ENCODE peak calls at places on chromosomes 5 and 9, in four cellular contexts. E is HepG2, F is H1, J is K562. C is an unnamed sample.

GRCh38 chr5:126354012-126354856 is 69.0 kb upstream of the GRAMD2B start:
- DNase-seq in E (peak; percentile 58), J (peak; percentile 58), F (no peak), C (peak; percentile 38)

GRCh38 chr5:95962785-95963184 is 1.1 kb upstream of the ELL2 start:
- DNase-seq in E (peak; percentile 77), F (no peak), J (peak; percentile 47), C (no peak)

GRCh38 chr9:89813482-89813881 is 208.7 kb downstream of the GADD45G start:
- DNase-seq in E (no peak), F (peak; percentile 20), J (no peak), C (no peak)

GRCh38 chr9:86765736-86766410 is 181.4 kb downstream of the GAS1 start:
- DNase-seq in J (no peak), E (no peak), F (no peak), C (no peak)

GRCh38 chr9:13279284-13280162 is at the start of gene MPDZ:
- DNase-seq in F (peak; percentile 79), E (peak; percentile 31), J (peak; percentile 67), C (no peak)

GRCh38 chr5:36722913-36723312 is 116.5 kb downstream of the SLC1A3 start:
- DNase-seq in E (no peak), J (no peak), F (no peak), C (peak; percentile 86)

GRCh38 chr5:67257063-67257462 is 60.5 kb upstream of the CD180 start:
- DNase-seq in J (no peak), E (no peak), F (no peak), C (no peak)

GRCh38 chr9:127767909-127768331 is 10.5 kb downstream of the SH2D3C start:
- DNase-seq in F (no peak), J (no peak), E (no peak), C (no peak)

GRCh38 chr5:61051267-61051666 is 106.3 kb downstream of the NDUFAF2 start:
- DNase-seq in J (no peak), E (peak; percentile 5), F (no peak), C (no peak)

GRCh38 chr9:83965350-83966208 is 14.4 kb downstream of the HNRNPK start:
- DNase-seq in J (peak; percentile 21), F (no peak), E (peak; percentile 73), C (no peak)

GRCh38 chr9:107340920-107341632 is 58.0 kb downstream of the RAD23B start:
- DNase-seq in J (peak; percentile 82), F (peak; percentile 96), E (peak; percentile 70), C (peak; percentile 57)

GRCh38 chr5:127098246-127098645 is 24.9 kb upstream of the C5orf63 start:
- DNase-seq in J (no peak), F (no peak), E (no peak), C (no peak)

GRCh38 chr5:22699319-22699718 is 153.8 kb downstream of the CDH12 start:
- DNase-seq in F (no peak), E (no peak), J (no peak), C (no peak)

GRCh38 chr5:38888023-38888422 is 42.2 kb downstream of the OSMR start:
- DNase-seq in J (peak; percentile 64), F (no peak), E (no peak), C (no peak)

GRCh38 chr5:76210946-76211345 is 127.8 kb downstream of the SV2C start:
- DNase-seq in J (no peak), F (no peak), E (no peak), C (no peak)

GRCh38 chr9:99465231-99465891 is 243.3 kb downstream of the SEC61B start:
- DNase-seq in E (no peak), J (no peak), F (no peak), C (no peak)

GRCh38 chr5:143359869-143360268 is 43.6 kb downstream of the NR3C1 start:
- DNase-seq in F (no peak), J (no peak), E (no peak), C (no peak)

GRCh38 chr9:92278117-92278516 is 15.4 kb downstream of the IARS1 start:
- DNase-seq in J (no peak), E (no peak), F (no peak), C (no peak)

GRCh38 chr5:75050415-75050814 is 1.9 kb downstream of the GCNT4 start:
- DNase-seq in F (peak; percentile 67), J (peak; percentile 30), E (peak; percentile 30), C (no peak)

GRCh38 chr9:26243722-26244121 is 565.5 kb upstream of the TUSC1 start:
- DNase-seq in E (no peak), J (no peak), F (no peak), C (no peak)

GRCh38 chr5:102771435-102771834 is 16.3 kb downstream of the PAM start:
- DNase-seq in J (no peak), F (no peak), E (no peak), C (no peak)

GRCh38 chr5:144484124-144484897 is 313.6 kb downstream of the KCTD16 start:
- DNase-seq in E (no peak), F (no peak), J (no peak), C (no peak)

DNA sequence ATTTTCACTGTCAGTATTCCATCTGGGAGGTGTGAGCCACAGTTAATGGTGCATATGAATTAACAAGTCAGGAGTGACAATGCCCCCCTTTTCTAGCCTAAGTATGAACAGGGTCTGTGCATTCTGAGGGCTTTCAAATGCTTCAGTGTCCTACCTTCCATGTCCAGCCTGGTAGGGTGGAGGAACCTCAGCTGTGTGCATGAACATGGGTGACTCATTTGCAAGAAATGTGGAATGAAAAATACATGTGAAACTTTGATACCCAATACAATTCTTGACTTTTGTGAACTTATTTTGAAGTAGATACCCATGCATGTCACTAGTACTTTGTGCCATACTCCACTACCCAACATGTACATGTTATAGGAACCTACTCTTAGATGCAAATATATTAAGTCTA is 375.8 kb downstream of the SEMA5A start:
- DNase-seq in J (no peak), E (no peak), F (no peak), C (no peak)
- TF ChIP-seq SRF in J (no peak), E (no peak), F (no peak), C (no peak)

GRCh38 chr5:2802693-2803365 is 51.4 kb upstream of the IRX2 start:
- DNase-seq in J (no peak), E (peak; percentile 3), F (no peak), C (no peak)

GRCh38 chr5:2800035-2800434 is 48.6 kb upstream of the IRX2 start:
- DNase-seq in J (no peak), F (no peak), E (no peak), C (no peak)

GRCh38 chr5:2797160-2797559 is 45.7 kb upstream of the IRX2 start:
- DNase-seq in F (no peak), E (no peak), J (no peak), C (no peak)

GRCh38 chr5:2801602-2802525 is 50.4 kb upstream of the IRX2 start:
- DNase-seq in J (no peak), F (no peak), E (no peak), C (no peak)

DNA sequence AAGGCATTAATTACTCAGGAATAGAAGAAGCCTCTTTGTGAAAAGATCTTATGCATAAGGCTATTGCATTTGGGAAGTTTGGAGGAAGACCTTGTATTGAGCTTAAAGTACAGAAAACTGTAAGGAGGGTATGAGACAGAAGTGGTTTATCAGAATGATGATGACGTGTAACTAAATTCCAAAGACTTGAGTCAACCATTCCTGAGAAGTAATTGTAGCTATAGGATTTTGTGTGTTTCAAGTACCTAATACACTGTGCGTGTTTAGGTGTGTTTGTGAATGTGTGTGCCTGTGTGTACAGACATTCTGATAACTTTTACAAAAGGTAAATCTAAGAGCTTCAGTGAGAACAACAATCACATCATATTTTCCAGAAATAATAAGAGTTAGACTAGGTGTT is 46.5 kb upstream of the IRX2 start:
- DNase-seq in F (no peak), J (no peak), E (no peak), C (no peak)
- TF ChIP-seq RAD21 in F (no peak), J (no peak), E (no peak), C (no peak)

GRCh38 chr9:123761905-123762605 is 167.9 kb downstream of the DENND1A start:
- DNase-seq in F (peak; percentile 35), E (peak; percentile 66), J (no peak), C (no peak)
- TF ChIP-seq HDAC2 in F (no peak), E (peak; percentile 45), J (no peak), C (no peak)

DNA sequence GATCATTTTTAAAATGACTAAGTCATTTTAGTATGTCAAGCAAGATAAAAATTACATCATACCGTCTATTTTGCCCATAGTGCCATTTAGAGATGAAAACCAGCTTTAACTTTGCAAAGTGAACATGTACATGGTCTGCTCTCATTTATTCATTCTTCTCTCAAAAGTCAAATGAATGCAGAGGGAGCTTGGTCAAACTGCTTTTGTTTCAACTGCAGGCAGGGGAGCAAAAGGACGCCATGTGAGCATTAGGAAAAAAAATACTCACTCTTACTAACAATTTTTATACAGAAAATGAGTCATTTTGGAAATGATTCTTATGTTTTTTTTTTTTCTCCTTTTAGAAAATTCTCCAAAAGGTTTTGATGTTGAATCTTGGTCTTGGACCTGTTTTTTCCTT is 15.7 kb downstream of the SCGB3A1 start:
- DNase-seq in F (no peak), J (no peak), E (no peak), C (no peak)
- TF ChIP-seq SRF in F (no peak), J (no peak), E (no peak), C (no peak)

GRCh38 chr5:94745786-94746730 is 127.6 kb downstream of the SLF1 start:
- DNase-seq in E (no peak), J (no peak), F (no peak), C (peak; percentile 56)
- TF ChIP-seq RAD21 in E (no peak), J (no peak), F (no peak), C (no peak)

DNA sequence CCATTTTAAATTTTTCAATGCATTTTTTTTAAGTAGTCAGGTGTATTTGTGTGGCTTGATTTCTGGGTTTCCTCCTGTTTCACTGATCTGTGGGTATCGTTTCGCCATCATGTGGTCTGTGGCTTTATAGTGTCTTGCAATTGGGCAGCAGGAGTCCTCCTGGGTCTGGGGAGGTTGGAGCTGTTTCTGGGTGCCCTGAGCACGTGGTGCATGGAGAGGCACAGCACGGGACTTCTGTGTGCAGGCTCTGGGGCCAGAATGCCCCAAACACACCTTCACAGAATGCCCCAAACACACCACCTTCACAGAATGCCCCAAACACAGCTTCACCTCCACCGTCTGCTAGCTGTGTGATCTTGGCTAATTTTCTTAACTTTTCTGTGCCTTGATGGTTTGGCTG is 82.6 kb upstream of the COL5A1 start:
- DNase-seq in E (no peak), J (no peak), F (no peak), C (no peak)
- TF ChIP-seq HDAC2 in E (no peak), J (no peak), F (no peak), C (no peak)

DNA sequence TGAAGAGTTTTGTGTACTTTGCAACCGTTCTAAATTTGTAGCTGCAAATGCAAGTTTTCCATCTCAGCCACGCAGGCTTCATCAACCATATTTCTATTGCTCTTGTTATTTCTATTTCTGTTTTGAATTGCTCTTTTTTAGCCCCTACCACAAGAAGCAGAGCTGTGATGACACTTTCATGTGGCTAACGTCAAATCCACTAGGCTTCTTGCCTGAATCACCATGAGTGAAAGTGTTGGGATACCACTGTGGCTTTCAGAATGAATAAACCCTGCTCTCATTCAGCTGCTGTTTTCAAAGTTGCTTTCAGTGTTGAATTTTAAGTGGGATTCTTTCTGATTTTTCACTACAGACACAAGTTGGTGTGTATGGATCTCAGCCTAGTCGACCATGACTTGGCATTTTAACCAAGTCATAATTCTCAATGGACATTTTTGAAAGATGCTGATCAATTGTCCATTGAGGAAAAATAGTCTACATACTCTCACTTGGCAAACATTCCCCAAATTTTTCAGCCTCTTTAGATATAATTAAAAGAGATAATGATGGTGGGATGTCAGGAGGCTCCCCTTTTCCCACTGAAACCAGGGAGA is 41.0 kb upstream of the MTAP start:
- DNase-seq in F (no peak), E (no peak), J (no peak), C (peak; percentile 19)
- TF ChIP-seq SRF in F (no peak), E (no peak), J (no peak), C (no peak)